ENCODE peak calls at places on chromosomes 7 and 10, in eight cellular contexts. Z is fibroblast of lung, S is kidney, Y is Calu3, Q is lower leg skin, I is uterus, A is suprapubic skin, V is coronary artery. X is an unnamed sample.

GRCh38 chr10:123703195-123703790 is 37.1 kb downstream of the GPR26 start:
- DNase-seq in Z (no peak), S (no peak), Y (no peak), Q (no peak), I (no peak), A (no peak), V (no peak), X (no peak)

GRCh38 chr10:102613761-102614160 is 30.5 kb upstream of the TRIM8 start:
- DNase-seq in Z (no peak), S (peak; percentile 36), Y (no peak), Q (no peak), I (no peak), A (no peak), V (no peak), X (no peak)

GRCh38 chr10:119602241-119603095 is 5.7 kb upstream of the TIAL1 start:
- DNase-seq in Z (no peak), S (no peak), Y (peak; percentile 22), Q (no peak), I (no peak), A (no peak), V (no peak), X (no peak)

GRCh38 chr7:41047789-41048191 is 655.1 kb downstream of the INHBA start:
- DNase-seq in Z (peak; percentile 54), S (peak; percentile 83), Y (peak; percentile 35), Q (no peak), I (no peak), A (no peak), V (no peak), X (no peak)

GRCh38 chr10:99531026-99531695 is 1.6 kb upstream of the NKX2-3 start:
- DNase-seq in Z (no peak), S (no peak), Y (no peak), Q (no peak), I (no peak), A (no peak), V (no peak), X (no peak)

GRCh38 chr7:24466109-24466768 is 107.0 kb upstream of the PALS2 start:
- DNase-seq in Z (no peak), S (no peak), Y (no peak), Q (no peak), I (no peak), A (no peak), V (no peak), X (no peak)

GRCh38 chr7:31890198-31890597 is 180.0 kb downstream of the PDE1C start:
- DNase-seq in Z (no peak), S (no peak), Y (no peak), Q (peak; percentile 46), I (no peak), A (no peak), V (no peak), X (no peak)

GRCh38 chr10:132685921-132686680 is 99.8 kb downstream of the NKX6-2 start:
- DNase-seq in Z (no peak), S (peak; percentile 66), Y (no peak), Q (no peak), I (no peak), A (peak; percentile 35), V (peak; percentile 43), X (no peak)

GRCh38 chr7:3156508-3156907 is 112.8 kb upstream of the CARD11 start:
- DNase-seq in Z (no peak), S (no peak), Y (no peak), Q (no peak), I (no peak), A (no peak), V (no peak), X (no peak)

GRCh38 chr7:26265061-26265460 is 26.6 kb upstream of the SNX10 start:
- DNase-seq in Z (no peak), S (no peak), Y (no peak), Q (peak; percentile 19), I (no peak), A (no peak), V (no peak), X (no peak)

GRCh38 chr10:68231106-68231901 is 609 bp downstream of the ATOH7 start:
- DNase-seq in Z (peak; percentile 76), S (peak; percentile 84), Y (peak; percentile 81), Q (no peak), I (peak; percentile 71), A (peak; percentile 69), V (no peak), X (no peak)

GRCh38 chr7:7550663-7551062 is 15.0 kb upstream of the COL28A1 start:
- DNase-seq in Z (no peak), S (no peak), Y (no peak), Q (no peak), I (no peak), A (no peak), V (no peak), X (no peak)

GRCh38 chr10:24642921-24643678 is 80.6 kb downstream of the ARHGAP21 start:
- DNase-seq in Z (peak; percentile 86), S (no peak), Y (peak; percentile 52), Q (no peak), I (no peak), A (no peak), V (no peak), X (no peak)

GRCh38 chr10:80185522-80186299 is 19.6 kb downstream of the ANXA11 start:
- DNase-seq in Z (no peak), S (no peak), Y (no peak), Q (no peak), I (no peak), A (no peak), V (no peak), X (no peak)

GRCh38 chr7:76328390-76328789 is 25.9 kb downstream of the HSPB1 start:
- DNase-seq in Z (no peak), S (no peak), Y (no peak), Q (no peak), I (no peak), A (no peak), V (no peak), X (no peak)

GRCh38 chr7:76332073-76332472 is 26.7 kb downstream of the YWHAG start:
- DNase-seq in Z (no peak), S (no peak), Y (no peak), Q (no peak), I (no peak), A (no peak), V (no peak), X (no peak)

GRCh38 chr7:76329479-76329878 is 27.0 kb downstream of the HSPB1 start:
- DNase-seq in Z (no peak), S (no peak), Y (no peak), Q (no peak), I (no peak), A (no peak), V (no peak), X (no peak)

GRCh38 chr7:76330245-76330644 is 27.8 kb downstream of the HSPB1 start:
- DNase-seq in Z (no peak), S (no peak), Y (no peak), Q (no peak), I (no peak), A (no peak), V (no peak), X (no peak)

DNA sequence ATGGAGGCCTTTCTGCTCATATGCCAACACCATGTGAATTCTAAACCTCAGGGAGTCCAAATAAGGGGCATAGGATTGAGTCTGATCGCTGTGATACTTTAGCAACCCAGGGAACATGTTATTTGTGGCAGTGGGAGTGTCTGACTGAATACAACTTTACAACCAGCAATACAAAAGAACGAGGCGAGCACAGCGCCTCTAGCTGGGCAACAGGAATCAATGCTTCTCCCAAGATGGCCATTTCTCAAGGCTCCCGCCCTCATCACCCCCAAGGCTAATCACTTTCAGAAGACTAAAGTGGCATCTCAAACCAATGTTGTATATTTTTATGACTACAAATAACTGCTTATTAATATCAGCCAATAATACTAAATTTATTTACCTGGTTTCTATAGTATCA is 28.1 kb downstream of the YWHAG start:
- DNase-seq in Z (no peak), S (no peak), Y (no peak), Q (no peak), I (no peak), A (no peak), V (no peak), X (no peak)
- TF ChIP-seq CTCF in Z (no peak), S (no peak), Y (no peak), Q (no peak), I (no peak), A (no peak), V (no peak), X (no peak)

GRCh38 chr7:100825760-100826545 is 1.4 kb downstream of the EPHB4 start:
- DNase-seq in Z (peak; percentile 43), S (no peak), Y (no peak), Q (no peak), I (no peak), A (no peak), V (no peak), X (no peak)
- TF ChIP-seq CTCF in Z (peak; percentile 51), S (no peak), Y (no peak), Q (no peak), I (peak; percentile 28), A (no peak), V (no peak), X (no peak)

DNA sequence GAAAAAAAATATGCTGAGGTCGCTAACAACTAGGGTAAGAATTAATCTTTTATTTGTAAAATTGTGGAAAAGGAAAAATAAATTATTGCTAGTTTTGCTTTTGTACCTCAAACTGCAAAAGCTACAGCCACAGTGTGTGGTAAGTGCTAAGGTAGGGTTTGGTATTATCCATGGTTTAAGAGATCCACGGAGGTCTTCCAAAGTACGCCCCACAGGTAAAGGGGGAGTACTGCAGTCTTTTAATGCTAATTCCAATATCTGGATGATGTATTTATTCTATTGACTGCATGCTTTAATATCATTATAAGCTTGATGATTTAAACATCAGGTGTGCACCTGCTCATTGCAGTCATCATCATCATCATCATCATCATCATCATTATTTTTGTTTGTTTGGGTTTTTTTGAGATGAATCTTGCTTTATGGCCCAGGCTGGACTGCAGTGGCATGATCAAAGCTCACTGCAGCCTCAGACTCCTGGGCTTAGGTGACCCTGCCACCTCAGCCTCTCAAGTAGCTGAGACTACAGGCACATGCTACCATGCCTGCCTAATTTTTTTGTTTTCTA is 38.4 kb upstream of the BMS1 start:
- DNase-seq in Z (no peak), S (no peak), Y (no peak), Q (no peak), I (no peak), A (no peak), V (no peak), X (no peak)
- TF ChIP-seq CTCF in Z (no peak), S (no peak), Y (no peak), Q (no peak), I (no peak), A (no peak), V (no peak), X (no peak)

GRCh38 chr7:84236398-84236797 is 41.8 kb upstream of the SEMA3A start:
- DNase-seq in Z (peak; percentile 72), S (no peak), Y (no peak), Q (no peak), I (no peak), A (no peak), V (no peak), X (no peak)

GRCh38 chr7:84228526-84228925 is 33.9 kb upstream of the SEMA3A start:
- DNase-seq in Z (no peak), S (no peak), Y (no peak), Q (no peak), I (no peak), A (no peak), V (no peak), X (no peak)

GRCh38 chr7:84230491-84230890 is 35.9 kb upstream of the SEMA3A start:
- DNase-seq in Z (no peak), S (no peak), Y (no peak), Q (no peak), I (no peak), A (no peak), V (no peak), X (no peak)

GRCh38 chr7:84231157-84231556 is 36.6 kb upstream of the SEMA3A start:
- DNase-seq in Z (peak; percentile 87), S (no peak), Y (no peak), Q (no peak), I (no peak), A (no peak), V (no peak), X (no peak)

GRCh38 chr7:84232653-84233052 is 38.1 kb upstream of the SEMA3A start:
- DNase-seq in Z (peak; percentile 59), S (no peak), Y (no peak), Q (no peak), I (no peak), A (no peak), V (no peak), X (no peak)
- TF ChIP-seq CTCF in Z (peak; percentile 25), S (no peak), Y (no peak), Q (no peak), I (no peak), A (no peak), V (no peak), X (no peak)